ENCODE peak calls at places on chromosomes 6 and 20, in eight cellular contexts. One of them, this sample, is unnamed.

GRCh38 chr6:149108398-149109100 is 209.0 kb upstream of the TAB2 start:
- DNase-seq in GM12864: no peak
- DNase-seq in GM06990: no peak
- DNase-seq in iPS DF 6.9: no peak
- DNase-seq in adrenal gland: no peak
- DNase-seq in AG10803: no peak
- DNase-seq in H7: no peak
- DNase-seq in fibroblast of lung: no peak
- DNase-seq in this sample: no peak

GRCh38 chr20:59010995-59011873 is 4.2 kb upstream of the CTSZ start:
- DNase-seq in GM12864: no peak
- DNase-seq in GM06990: no peak
- DNase-seq in iPS DF 6.9: no peak
- DNase-seq in adrenal gland: peak; percentile 59
- DNase-seq in AG10803: peak; percentile 96
- DNase-seq in H7: peak; percentile 22
- DNase-seq in fibroblast of lung: peak; percentile 94
- DNase-seq in this sample: peak; percentile 75

GRCh38 chr6:107435798-107436197 is 23.6 kb downstream of the PDSS2 start:
- DNase-seq in GM12864: no peak
- DNase-seq in GM06990: no peak
- DNase-seq in iPS DF 6.9: no peak
- DNase-seq in adrenal gland: no peak
- DNase-seq in AG10803: peak; percentile 37
- DNase-seq in H7: no peak
- DNase-seq in fibroblast of lung: no peak
- DNase-seq in this sample: no peak

GRCh38 chr20:11255860-11256259 is 582.1 kb upstream of the JAG1 start:
- DNase-seq in GM12864: no peak
- DNase-seq in GM06990: no peak
- DNase-seq in iPS DF 6.9: no peak
- DNase-seq in adrenal gland: no peak
- DNase-seq in AG10803: no peak
- DNase-seq in H7: no peak
- DNase-seq in fibroblast of lung: no peak
- DNase-seq in this sample: no peak

GRCh38 chr6:36839819-36840379 is 655 bp upstream of the CPNE5 start:
- DNase-seq in GM12864: no peak
- DNase-seq in GM06990: peak; percentile 30
- DNase-seq in iPS DF 6.9: no peak
- DNase-seq in adrenal gland: no peak
- DNase-seq in AG10803: no peak
- DNase-seq in H7: peak; percentile 88
- DNase-seq in fibroblast of lung: no peak
- DNase-seq in this sample: no peak

GRCh38 chr6:61682562-61682961 is 603.5 kb downstream of the KHDRBS2 start:
- DNase-seq in GM12864: no peak
- DNase-seq in GM06990: no peak
- DNase-seq in iPS DF 6.9: no peak
- DNase-seq in adrenal gland: no peak
- DNase-seq in AG10803: no peak
- DNase-seq in H7: no peak
- DNase-seq in fibroblast of lung: no peak
- DNase-seq in this sample: no peak

GRCh38 chr20:22383156-22383555 is 201.2 kb downstream of the FOXA2 start:
- DNase-seq in GM12864: no peak
- DNase-seq in GM06990: no peak
- DNase-seq in iPS DF 6.9: no peak
- DNase-seq in adrenal gland: no peak
- DNase-seq in AG10803: peak; percentile 48
- DNase-seq in H7: no peak
- DNase-seq in fibroblast of lung: peak; percentile 58
- DNase-seq in this sample: no peak

GRCh38 chr6:88910922-88911778 is 52.3 kb downstream of the RNGTT start:
- DNase-seq in GM12864: no peak
- DNase-seq in GM06990: no peak
- DNase-seq in iPS DF 6.9: no peak
- DNase-seq in adrenal gland: no peak
- DNase-seq in AG10803: peak; percentile 20
- DNase-seq in H7: no peak
- DNase-seq in fibroblast of lung: peak; percentile 49
- DNase-seq in this sample: no peak

GRCh38 chr6:111471958-111472357 is 11.1 kb downstream of the REV3L start:
- DNase-seq in GM12864: no peak
- DNase-seq in GM06990: no peak
- DNase-seq in iPS DF 6.9: no peak
- DNase-seq in adrenal gland: no peak
- DNase-seq in AG10803: no peak
- DNase-seq in H7: no peak
- DNase-seq in fibroblast of lung: no peak
- DNase-seq in this sample: no peak

GRCh38 chr20:41179961-41180360 is 42.6 kb downstream of the PLCG1 start:
- DNase-seq in GM12864: no peak
- DNase-seq in GM06990: no peak
- DNase-seq in iPS DF 6.9: no peak
- DNase-seq in adrenal gland: peak; percentile 29
- DNase-seq in AG10803: no peak
- DNase-seq in H7: no peak
- DNase-seq in fibroblast of lung: no peak
- DNase-seq in this sample: no peak

GRCh38 chr20:38115205-38115604 is 49.9 kb downstream of the TGM2 start:
- DNase-seq in GM12864: no peak
- DNase-seq in GM06990: no peak
- DNase-seq in iPS DF 6.9: no peak
- DNase-seq in adrenal gland: peak; percentile 47
- DNase-seq in AG10803: no peak
- DNase-seq in H7: no peak
- DNase-seq in fibroblast of lung: no peak
- DNase-seq in this sample: no peak

GRCh38 chr20:20363449-20364015 is 4.4 kb upstream of the INSM1 start:
- DNase-seq in GM12864: no peak
- DNase-seq in GM06990: no peak
- DNase-seq in iPS DF 6.9: no peak
- DNase-seq in adrenal gland: no peak
- DNase-seq in AG10803: no peak
- DNase-seq in H7: peak; percentile 78
- DNase-seq in fibroblast of lung: no peak
- DNase-seq in this sample: no peak
- H3K4me3 ChIP-seq in GM12864: no peak overlapping the region
- H3K4me3 ChIP-seq in GM06990: no peak overlapping the region
- H3K4me3 ChIP-seq in iPS DF 6.9: peak overlapping the region; percentile 36
- H3K4me3 ChIP-seq in adrenal gland: no peak overlapping the region
- H3K4me3 ChIP-seq in AG10803: no peak overlapping the region
- H3K4me3 ChIP-seq in H7: peak overlapping the region; percentile 47
- H3K4me3 ChIP-seq in fibroblast of lung: no peak overlapping the region
- H3K4me3 ChIP-seq in this sample: no peak overlapping the region

GRCh38 chr20:49306903-49307336 is 29.1 kb upstream of the ZNFX1 start:
- DNase-seq in GM12864: no peak
- DNase-seq in GM06990: no peak
- DNase-seq in iPS DF 6.9: no peak
- DNase-seq in adrenal gland: no peak
- DNase-seq in AG10803: no peak
- DNase-seq in H7: no peak
- DNase-seq in fibroblast of lung: no peak
- DNase-seq in this sample: no peak
- H3K4me3 ChIP-seq in GM12864: no peak overlapping the region
- H3K4me3 ChIP-seq in GM06990: no peak overlapping the region
- H3K4me3 ChIP-seq in iPS DF 6.9: no peak overlapping the region
- H3K4me3 ChIP-seq in adrenal gland: no peak overlapping the region
- H3K4me3 ChIP-seq in AG10803: no peak overlapping the region
- H3K4me3 ChIP-seq in H7: no peak overlapping the region
- H3K4me3 ChIP-seq in fibroblast of lung: no peak overlapping the region
- H3K4me3 ChIP-seq in this sample: no peak overlapping the region

DNA sequence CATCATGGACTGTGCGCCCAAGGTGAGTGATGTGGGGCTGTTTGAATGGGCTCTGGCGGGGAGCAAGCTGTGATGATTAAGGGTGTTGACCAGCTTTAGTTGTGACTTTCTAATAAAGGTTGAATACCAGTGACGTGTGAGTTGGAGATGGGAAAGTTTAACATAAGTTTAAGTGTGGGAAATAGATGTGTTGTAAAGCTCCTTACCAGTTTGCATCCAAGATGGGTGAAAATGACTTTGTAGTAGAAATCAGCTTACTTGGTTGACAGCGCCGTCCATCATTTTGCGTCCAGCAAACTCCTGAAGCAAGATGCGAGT is 372 bp downstream of the CASS4 start:
- DNase-seq in GM12864: no peak
- DNase-seq in GM06990: no peak
- DNase-seq in iPS DF 6.9: no peak
- DNase-seq in adrenal gland: no peak
- DNase-seq in AG10803: no peak
- DNase-seq in H7: no peak
- DNase-seq in fibroblast of lung: no peak
- DNase-seq in this sample: no peak
- H3K4me3 ChIP-seq in GM12864: no peak overlapping the region
- H3K4me3 ChIP-seq in GM06990: no peak overlapping the region
- H3K4me3 ChIP-seq in iPS DF 6.9: no peak overlapping the region
- H3K4me3 ChIP-seq in adrenal gland: no peak overlapping the region
- H3K4me3 ChIP-seq in AG10803: peak overlapping the region; percentile 26
- H3K4me3 ChIP-seq in H7: no peak overlapping the region
- H3K4me3 ChIP-seq in fibroblast of lung: peak overlapping the region; percentile 67
- H3K4me3 ChIP-seq in this sample: no peak overlapping the region

GRCh38 chr20:54662064-54662463 is 186.7 kb downstream of the DOK5 start:
- DNase-seq in GM12864: no peak
- DNase-seq in GM06990: no peak
- DNase-seq in iPS DF 6.9: no peak
- DNase-seq in adrenal gland: no peak
- DNase-seq in AG10803: no peak
- DNase-seq in H7: peak; percentile 23
- DNase-seq in fibroblast of lung: no peak
- DNase-seq in this sample: no peak
- H3K4me3 ChIP-seq in GM12864: no peak overlapping the region
- H3K4me3 ChIP-seq in GM06990: no peak overlapping the region
- H3K4me3 ChIP-seq in iPS DF 6.9: no peak overlapping the region
- H3K4me3 ChIP-seq in adrenal gland: no peak overlapping the region
- H3K4me3 ChIP-seq in AG10803: no peak overlapping the region
- H3K4me3 ChIP-seq in H7: no peak overlapping the region
- H3K4me3 ChIP-seq in fibroblast of lung: no peak overlapping the region
- H3K4me3 ChIP-seq in this sample: no peak overlapping the region

GRCh38 chr6:83071023-83071422 is 3.6 kb downstream of the DOP1A start:
- DNase-seq in GM12864: no peak
- DNase-seq in GM06990: peak; percentile 59
- DNase-seq in iPS DF 6.9: no peak
- DNase-seq in adrenal gland: no peak
- DNase-seq in AG10803: peak; percentile 16
- DNase-seq in H7: no peak
- DNase-seq in fibroblast of lung: peak; percentile 40
- DNase-seq in this sample: no peak
- H3K4me3 ChIP-seq in GM12864: peak overlapping the region; percentile 31
- H3K4me3 ChIP-seq in GM06990: peak overlapping the region; percentile 35
- H3K4me3 ChIP-seq in iPS DF 6.9: no peak overlapping the region
- H3K4me3 ChIP-seq in adrenal gland: no peak overlapping the region
- H3K4me3 ChIP-seq in AG10803: no peak overlapping the region
- H3K4me3 ChIP-seq in H7: no peak overlapping the region
- H3K4me3 ChIP-seq in fibroblast of lung: no peak overlapping the region
- H3K4me3 ChIP-seq in this sample: no peak overlapping the region

DNA sequence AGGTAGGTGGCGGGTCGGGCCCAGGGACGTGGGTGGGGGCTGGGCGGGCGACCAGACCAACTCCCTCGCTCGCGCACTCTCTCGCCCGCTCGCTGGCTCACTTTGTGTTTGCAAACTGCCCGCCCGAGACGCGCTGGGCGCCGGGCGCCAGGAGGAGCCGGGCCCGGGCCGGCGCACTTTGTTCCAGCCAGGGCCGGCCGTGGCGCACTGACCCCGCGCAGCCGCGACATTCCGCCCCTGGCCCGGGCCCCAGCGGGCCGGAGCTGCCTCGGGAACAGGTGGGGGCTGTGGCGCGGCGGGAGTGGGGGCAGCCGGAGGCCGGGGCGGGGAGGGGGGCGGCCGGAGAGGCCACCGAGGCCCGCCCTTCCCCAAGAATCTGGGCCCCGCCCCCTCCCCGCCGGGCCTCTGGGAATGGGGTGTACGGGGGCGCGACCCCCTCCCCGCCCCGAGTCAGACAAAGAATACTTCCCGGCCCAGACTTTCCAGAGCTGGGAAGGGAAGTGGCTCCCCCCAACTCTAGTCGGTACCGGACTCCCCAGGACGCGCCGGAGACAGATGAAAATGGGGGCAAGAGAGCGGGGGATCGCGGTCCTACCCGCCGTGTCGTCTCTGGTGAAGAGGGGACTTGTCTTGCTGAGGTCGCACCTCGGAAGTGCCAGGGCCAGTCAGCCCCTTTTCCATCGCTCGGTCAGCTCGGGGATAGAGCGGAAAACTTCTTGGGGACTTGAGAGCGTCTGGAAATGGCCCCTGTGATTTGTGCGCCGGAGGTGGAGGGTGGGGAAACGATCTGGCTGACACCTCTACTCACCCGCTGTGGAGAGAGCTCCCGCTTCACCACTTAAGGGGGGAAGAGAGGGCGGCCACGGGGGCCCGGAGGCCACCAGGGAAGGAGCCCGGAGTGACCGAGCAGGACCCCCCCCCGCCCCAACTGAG is 951 bp downstream of the FOXP4 start:
- DNase-seq in GM12864: no peak
- DNase-seq in GM06990: peak; percentile 51
- DNase-seq in iPS DF 6.9: no peak
- DNase-seq in adrenal gland: peak; percentile 60
- DNase-seq in AG10803: peak; percentile 33
- DNase-seq in H7: peak; percentile 85
- DNase-seq in fibroblast of lung: peak; percentile 45
- DNase-seq in this sample: no peak
- H3K4me3 ChIP-seq in GM12864: peak overlapping the region; percentile 83
- H3K4me3 ChIP-seq in GM06990: peak overlapping the region; percentile 97
- H3K4me3 ChIP-seq in iPS DF 6.9: peak overlapping the region; percentile 63
- H3K4me3 ChIP-seq in adrenal gland: no peak overlapping the region
- H3K4me3 ChIP-seq in AG10803: peak overlapping the region; percentile 82
- H3K4me3 ChIP-seq in H7: peak overlapping the region; percentile 68
- H3K4me3 ChIP-seq in fibroblast of lung: peak overlapping the region; percentile 80
- H3K4me3 ChIP-seq in this sample: peak overlapping the region; percentile 90

GRCh38 chr6:131060311-131060710 is 2.7 kb downstream of the EPB41L2 start:
- DNase-seq in GM12864: no peak
- DNase-seq in GM06990: peak; percentile 23
- DNase-seq in iPS DF 6.9: no peak
- DNase-seq in adrenal gland: no peak
- DNase-seq in AG10803: peak; percentile 69
- DNase-seq in H7: no peak
- DNase-seq in fibroblast of lung: peak; percentile 76
- DNase-seq in this sample: no peak
- H3K4me3 ChIP-seq in GM12864: peak overlapping the region; percentile 13
- H3K4me3 ChIP-seq in GM06990: no peak overlapping the region
- H3K4me3 ChIP-seq in iPS DF 6.9: no peak overlapping the region
- H3K4me3 ChIP-seq in adrenal gland: no peak overlapping the region
- H3K4me3 ChIP-seq in AG10803: peak overlapping the region; percentile 91
- H3K4me3 ChIP-seq in H7: no peak overlapping the region
- H3K4me3 ChIP-seq in fibroblast of lung: peak overlapping the region; percentile 81
- H3K4me3 ChIP-seq in this sample: no peak overlapping the region

This sample was measured in BJ.